ENCODE peak calls at places on chromosomes 3 and 15, in five cellular contexts. One of them, this sample, is unnamed.

GRCh38 chr15:41607033-41607432 is 48.0 kb downstream of the TYRO3 start:
- DNase-seq in GM23338: no peak
- DNase-seq in hepatocyte: peak
- DNase-seq in PC-3: peak
- DNase-seq in neural progenitor cell: no peak
- DNase-seq in this sample: no peak

GRCh38 chr3:35857004-35857403 is 217.7 kb downstream of the ARPP21 start:
- DNase-seq in GM23338: no peak
- DNase-seq in hepatocyte: no peak
- DNase-seq in PC-3: no peak
- DNase-seq in neural progenitor cell: no peak
- DNase-seq in this sample: peak

GRCh38 chr3:184832903-184833302 is 20.9 kb downstream of the VPS8 start:
- DNase-seq in GM23338: no peak
- DNase-seq in hepatocyte: no peak
- DNase-seq in PC-3: no peak
- DNase-seq in neural progenitor cell: no peak
- DNase-seq in this sample: no peak

GRCh38 chr3:170622369-170623159 is 36.7 kb upstream of the SLC7A14 start:
- DNase-seq in GM23338: no peak
- DNase-seq in hepatocyte: peak
- DNase-seq in PC-3: no peak
- DNase-seq in neural progenitor cell: no peak
- DNase-seq in this sample: no peak

GRCh38 chr15:66900586-66901310 is 164.7 kb upstream of the SMAD3 start:
- DNase-seq in GM23338: no peak
- DNase-seq in hepatocyte: no peak
- DNase-seq in PC-3: no peak
- DNase-seq in neural progenitor cell: no peak
- DNase-seq in this sample: no peak

GRCh38 chr3:188900421-188900941 is 271.3 kb upstream of the TPRG1 start:
- DNase-seq in GM23338: no peak
- DNase-seq in hepatocyte: no peak
- DNase-seq in PC-3: peak
- DNase-seq in neural progenitor cell: no peak
- DNase-seq in this sample: no peak

GRCh38 chr3:132180337-132180791 is 136.8 kb upstream of the ACP3 start:
- DNase-seq in GM23338: peak
- DNase-seq in hepatocyte: peak
- DNase-seq in PC-3: peak
- DNase-seq in neural progenitor cell: peak
- DNase-seq in this sample: peak

GRCh38 chr15:55909036-55909811 is 84.2 kb downstream of the NEDD4 start:
- DNase-seq in GM23338: no peak
- DNase-seq in hepatocyte: no peak
- DNase-seq in PC-3: peak
- DNase-seq in neural progenitor cell: no peak
- DNase-seq in this sample: no peak

GRCh38 chr3:49327485-49327884 is 12.4 kb downstream of the USP4 start:
- DNase-seq in GM23338: peak
- DNase-seq in hepatocyte: no peak
- DNase-seq in PC-3: peak
- DNase-seq in neural progenitor cell: peak
- DNase-seq in this sample: no peak

GRCh38 chr3:183635431-183636220 is at the start of gene KLHL24:
- DNase-seq in GM23338: peak
- DNase-seq in hepatocyte: peak
- DNase-seq in PC-3: peak
- DNase-seq in neural progenitor cell: peak
- DNase-seq in this sample: peak

DNA sequence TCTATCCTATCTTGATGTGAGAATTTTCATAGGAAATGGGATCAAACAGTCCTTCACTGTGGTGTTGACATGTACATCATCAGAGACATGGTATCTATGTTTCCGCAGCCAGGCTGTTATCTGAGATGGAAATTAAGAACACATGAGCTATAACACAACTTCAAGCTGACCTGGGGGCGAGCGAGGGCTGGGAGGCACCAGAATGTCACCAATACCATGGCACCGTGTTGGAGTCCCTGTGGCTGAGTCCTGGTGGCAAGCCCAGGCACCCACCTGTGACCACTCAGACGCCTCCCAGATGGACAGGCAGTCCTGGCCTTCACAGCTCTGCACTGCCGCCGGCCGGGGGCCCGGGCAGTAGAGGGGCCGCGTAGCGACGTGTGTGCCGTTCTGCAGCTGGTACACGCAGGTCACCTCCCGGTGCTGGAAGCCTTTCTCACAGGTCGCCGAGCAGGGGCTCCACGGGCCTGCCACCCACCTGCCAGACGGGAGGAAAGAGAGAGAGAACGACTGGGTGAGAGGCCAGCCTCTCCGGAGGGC is 263.9 kb upstream of the LYSMD4 start:
- DNase-seq in GM23338: no peak
- DNase-seq in hepatocyte: no peak
- DNase-seq in PC-3: no peak
- DNase-seq in neural progenitor cell: no peak
- DNase-seq in this sample: no peak
- TF ChIP-seq EZH2phosphoT487 in GM23338: no peak
- TF ChIP-seq EZH2phosphoT487 in hepatocyte: no peak
- TF ChIP-seq EZH2phosphoT487 in PC-3: no peak
- TF ChIP-seq EZH2phosphoT487 in neural progenitor cell: no peak
- TF ChIP-seq EZH2phosphoT487 in this sample: no peak

GRCh38 chr15:53068671-53069070 is 278.5 kb upstream of the ONECUT1 start:
- DNase-seq in GM23338: no peak
- DNase-seq in hepatocyte: no peak
- DNase-seq in PC-3: no peak
- DNase-seq in neural progenitor cell: no peak
- DNase-seq in this sample: no peak

GRCh38 chr15:53074221-53074620 is 284.1 kb upstream of the ONECUT1 start:
- DNase-seq in GM23338: no peak
- DNase-seq in hepatocyte: no peak
- DNase-seq in PC-3: no peak
- DNase-seq in neural progenitor cell: no peak
- DNase-seq in this sample: no peak

GRCh38 chr15:53072077-53072476 is 281.9 kb upstream of the ONECUT1 start:
- DNase-seq in GM23338: peak
- DNase-seq in hepatocyte: peak
- DNase-seq in PC-3: peak
- DNase-seq in neural progenitor cell: peak
- DNase-seq in this sample: peak
- H3K4me2 ChIP-seq in GM23338: no peak
- H3K4me2 ChIP-seq in hepatocyte: no peak
- H3K4me2 ChIP-seq in PC-3: no peak
- H3K4me2 ChIP-seq in neural progenitor cell: no peak
- H3K4me2 ChIP-seq in this sample: no peak

DNA sequence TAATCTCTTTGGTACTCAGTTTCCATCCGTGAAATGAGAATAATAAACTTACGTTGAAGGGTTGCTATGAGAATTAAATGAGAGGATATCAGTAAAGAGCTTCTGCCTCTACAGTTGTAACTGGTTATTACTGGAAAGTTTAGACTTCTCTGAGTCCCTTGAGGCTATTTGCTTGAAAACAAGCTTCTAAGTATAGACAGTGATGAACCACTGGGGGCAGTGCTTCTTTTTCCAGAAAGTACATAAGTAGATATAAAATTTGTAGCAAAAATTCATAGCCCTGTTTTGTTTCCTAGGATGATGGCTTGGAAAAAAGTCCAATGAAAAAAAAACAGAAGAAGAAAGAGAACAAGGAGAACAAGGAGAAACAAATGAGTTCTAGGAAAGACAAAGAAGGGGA is 87.1 kb downstream of the RGMA start:
- DNase-seq in GM23338: peak
- DNase-seq in hepatocyte: no peak
- DNase-seq in PC-3: peak
- DNase-seq in neural progenitor cell: no peak
- DNase-seq in this sample: peak
- H3K4me3 ChIP-seq in GM23338: no peak
- H3K4me3 ChIP-seq in hepatocyte: no peak
- H3K4me3 ChIP-seq in PC-3: no peak
- H3K4me3 ChIP-seq in neural progenitor cell: no peak
- H3K4me3 ChIP-seq in this sample: no peak

GRCh38 chr15:44163370-44163769 is 31.7 kb downstream of the FRMD5 start:
- DNase-seq in GM23338: no peak
- DNase-seq in hepatocyte: no peak
- DNase-seq in PC-3: no peak
- DNase-seq in neural progenitor cell: no peak
- DNase-seq in this sample: no peak
- TF ChIP-seq EZH2phosphoT487 in GM23338: no peak
- TF ChIP-seq EZH2phosphoT487 in hepatocyte: no peak
- TF ChIP-seq EZH2phosphoT487 in PC-3: no peak
- TF ChIP-seq EZH2phosphoT487 in neural progenitor cell: no peak
- TF ChIP-seq EZH2phosphoT487 in this sample: no peak

DNA sequence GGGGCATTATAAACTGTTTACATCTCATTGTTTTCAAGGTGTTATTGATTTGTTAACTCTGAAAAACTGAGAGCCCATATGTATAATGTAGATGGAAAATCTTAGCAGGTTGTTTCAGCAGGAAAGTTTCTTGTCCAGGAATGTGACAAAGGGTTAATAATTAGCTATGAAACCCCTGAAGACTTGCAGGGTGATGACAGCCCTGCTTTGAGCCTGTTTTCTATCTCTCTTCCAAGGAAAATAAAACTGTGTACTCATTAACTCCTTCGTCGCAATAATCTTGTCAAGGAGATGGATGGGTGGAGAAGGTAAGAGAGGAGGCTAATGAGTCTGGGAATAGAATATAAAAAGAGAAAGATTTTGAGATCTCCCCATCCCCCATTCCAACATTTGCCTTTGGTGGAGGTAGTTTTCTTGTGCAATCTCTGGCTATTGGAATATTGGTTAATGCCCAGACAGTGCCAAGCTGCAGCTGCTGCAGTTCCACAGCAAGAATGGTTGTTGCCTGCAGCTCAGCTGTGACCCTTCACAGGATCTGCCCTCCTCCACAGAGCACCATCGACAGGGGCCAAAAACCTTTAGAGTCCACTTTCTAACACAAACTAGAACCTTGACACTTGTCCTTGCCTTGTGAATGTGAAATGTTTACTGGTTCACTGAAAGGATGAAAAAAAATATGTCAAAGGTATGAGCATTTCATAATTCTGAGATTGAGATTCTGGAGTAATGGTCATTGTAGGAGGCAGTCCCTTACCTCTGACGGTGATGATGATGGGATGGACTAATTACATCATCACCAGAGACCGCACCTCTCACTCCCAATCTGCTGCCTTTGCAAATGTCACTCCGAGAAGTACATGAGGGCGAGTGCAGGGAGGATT is 4.2 kb upstream of the LRIG1 start:
- DNase-seq in GM23338: no peak
- DNase-seq in hepatocyte: peak
- DNase-seq in PC-3: no peak
- DNase-seq in neural progenitor cell: no peak
- DNase-seq in this sample: no peak
- H3K4me2 ChIP-seq in GM23338: no peak
- H3K4me2 ChIP-seq in hepatocyte: peak
- H3K4me2 ChIP-seq in PC-3: no peak
- H3K4me2 ChIP-seq in neural progenitor cell: no peak
- H3K4me2 ChIP-seq in this sample: no peak

DNA sequence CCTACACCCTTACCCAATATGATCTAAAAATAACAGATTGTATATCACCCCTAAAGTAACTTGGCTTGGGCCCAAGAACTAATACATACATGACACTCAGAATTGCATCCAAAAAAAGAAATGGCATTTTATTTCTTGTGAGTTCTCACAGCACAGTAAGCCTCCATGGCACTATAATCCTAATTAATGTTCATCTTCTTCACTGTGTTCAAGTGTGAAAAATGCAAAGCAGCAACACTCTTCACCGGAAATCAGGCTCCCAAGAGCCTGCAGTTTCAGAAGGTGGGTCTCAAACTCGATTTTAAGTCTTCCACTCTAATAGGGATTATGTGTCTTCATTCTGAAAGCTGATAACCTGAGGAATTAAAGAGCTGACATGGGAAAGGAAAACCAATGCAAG is 142.8 kb upstream of the TSC22D2 start:
- DNase-seq in GM23338: no peak
- DNase-seq in hepatocyte: no peak
- DNase-seq in PC-3: no peak
- DNase-seq in neural progenitor cell: no peak
- DNase-seq in this sample: no peak
- H3K4me3 ChIP-seq in GM23338: no peak
- H3K4me3 ChIP-seq in hepatocyte: no peak
- H3K4me3 ChIP-seq in PC-3: no peak
- H3K4me3 ChIP-seq in neural progenitor cell: no peak
- H3K4me3 ChIP-seq in this sample: no peak

GRCh38 chr3:30492581-30493192 is 113.7 kb upstream of the TGFBR2 start:
- DNase-seq in GM23338: peak
- DNase-seq in hepatocyte: no peak
- DNase-seq in PC-3: peak
- DNase-seq in neural progenitor cell: no peak
- DNase-seq in this sample: no peak

GRCh38 chr3:30498587-30498967 is 107.8 kb upstream of the TGFBR2 start:
- DNase-seq in GM23338: no peak
- DNase-seq in hepatocyte: no peak
- DNase-seq in PC-3: no peak
- DNase-seq in neural progenitor cell: no peak
- DNase-seq in this sample: no peak

GRCh38 chr3:30496496-30496966 is 109.9 kb upstream of the TGFBR2 start:
- DNase-seq in GM23338: no peak
- DNase-seq in hepatocyte: peak
- DNase-seq in PC-3: peak
- DNase-seq in neural progenitor cell: no peak
- DNase-seq in this sample: no peak

GRCh38 chr3:30495172-30496124 is 111.0 kb upstream of the TGFBR2 start:
- DNase-seq in GM23338: no peak
- DNase-seq in hepatocyte: no peak
- DNase-seq in PC-3: peak
- DNase-seq in neural progenitor cell: no peak
- DNase-seq in this sample: no peak

GRCh38 chr3:30493912-30494311 is 112.5 kb upstream of the TGFBR2 start:
- DNase-seq in GM23338: no peak
- DNase-seq in hepatocyte: no peak
- DNase-seq in PC-3: no peak
- DNase-seq in neural progenitor cell: no peak
- DNase-seq in this sample: no peak
- TF ChIP-seq EZH2phosphoT487 in GM23338: no peak
- TF ChIP-seq EZH2phosphoT487 in hepatocyte: no peak
- TF ChIP-seq EZH2phosphoT487 in PC-3: no peak
- TF ChIP-seq EZH2phosphoT487 in neural progenitor cell: no peak
- TF ChIP-seq EZH2phosphoT487 in this sample: no peak

DNA sequence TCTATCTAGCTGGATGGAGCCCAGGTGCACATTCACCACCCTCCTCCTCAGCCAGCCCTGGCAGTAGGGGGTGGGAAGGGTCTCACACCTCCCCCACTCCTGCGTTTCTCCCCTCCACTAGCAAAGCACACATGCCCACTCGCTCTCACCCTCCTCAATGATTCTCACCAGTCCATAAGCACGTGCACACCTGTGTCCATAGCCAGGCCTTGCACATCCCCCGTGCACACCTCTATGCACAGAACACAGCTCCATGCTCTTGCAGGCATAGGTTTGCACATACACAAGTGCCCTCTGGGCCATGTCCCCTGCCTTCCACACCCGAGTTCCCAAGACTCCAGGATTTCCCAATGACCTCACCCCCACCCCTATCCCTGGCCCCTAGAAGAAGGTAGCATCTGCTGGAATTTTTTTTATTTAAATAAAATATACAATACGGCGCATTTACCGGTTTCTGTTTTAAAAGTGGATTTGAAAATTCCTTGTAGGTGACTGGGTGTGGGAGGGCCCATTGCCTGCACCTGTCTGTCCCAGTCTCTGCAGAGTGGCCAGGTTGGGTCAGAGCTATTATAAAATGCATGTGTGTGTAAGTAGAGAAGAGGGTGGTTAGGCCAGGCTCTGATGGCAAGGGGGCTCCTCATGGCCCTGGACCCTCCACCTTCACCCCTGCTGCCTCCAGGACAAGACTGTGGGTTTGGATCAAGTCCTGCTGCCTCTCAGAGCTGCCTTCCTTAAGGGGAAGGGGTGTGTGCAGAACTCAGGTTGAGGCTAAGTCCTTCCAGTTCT is 49.1 kb downstream of the HCN4 start:
- DNase-seq in GM23338: no peak
- DNase-seq in hepatocyte: no peak
- DNase-seq in PC-3: no peak
- DNase-seq in neural progenitor cell: no peak
- DNase-seq in this sample: no peak
- H3K4me2 ChIP-seq in GM23338: peak
- H3K4me2 ChIP-seq in hepatocyte: no peak
- H3K4me2 ChIP-seq in PC-3: no peak
- H3K4me2 ChIP-seq in neural progenitor cell: no peak
- H3K4me2 ChIP-seq in this sample: no peak